ENCODE peak calls at places on chromosomes 1 and 21, in five cellular contexts. D is nucleus accumbens, R is DMS153, Q is ELF-1, K is AG10803. J is an unnamed sample.
A peak's percentile ranks its signal among the peaks of the same experiment; 100 is the strongest.

GRCh38 chr1:51439053-51439452 is 80.0 kb downstream of the EPS15 start:
- DNase-seq in D (no peak), Q (no peak), R (no peak), K (no peak), J (no peak)

GRCh38 chr1:236394016-236394481 is at the start of gene EDARADD:
- DNase-seq in R (no peak), Q (no peak), D (no peak), K (peak; percentile 33), J (no peak)

GRCh38 chr1:5227114-5227513 is 572.7 kb downstream of the AJAP1 start:
- DNase-seq in K (no peak), Q (no peak), D (no peak), R (no peak), J (no peak)

GRCh38 chr1:89546082-89546889 is 21.7 kb downstream of the LRRC8B start:
- DNase-seq in K (peak; percentile 54), R (no peak), Q (no peak), D (no peak), J (no peak)

GRCh38 chr1:78334952-78335351 is 155.8 kb upstream of the PTGFR start:
- DNase-seq in Q (no peak), D (no peak), K (peak; percentile 60), R (no peak), J (no peak)

GRCh38 chr1:209805875-209806760 is at the start of gene IRF6:
- DNase-seq in Q (peak; percentile 96), R (peak; percentile 94), K (peak; percentile 62), D (peak; percentile 30), J (no peak)

GRCh38 chr1:1917995-1918900 is 831 bp downstream of the TMEM52 start:
- DNase-seq in K (peak; percentile 9), Q (no peak), D (no peak), R (no peak), J (no peak)

GRCh38 chr1:164685656-164686055 is 126.7 kb downstream of the PBX1 start:
- DNase-seq in R (no peak), Q (no peak), D (no peak), K (no peak), J (no peak)

GRCh38 chr1:239814306-239814881 is 277.3 kb upstream of the FMN2 start:
- DNase-seq in D (no peak), Q (peak; percentile 53), K (peak; percentile 37), R (no peak), J (no peak)

GRCh38 chr1:39657923-39658485 is 13.9 kb downstream of the NT5C1A start:
- DNase-seq in K (peak; percentile 56), D (peak; percentile 70), Q (peak; percentile 86), R (peak; percentile 67), J (peak; percentile 47)

GRCh38 chr1:44327679-44328491 is 27.2 kb downstream of the ERI3 start:
- DNase-seq in K (peak; percentile 100), D (peak; percentile 14), R (peak; percentile 90), Q (peak; percentile 89), J (peak; percentile 91)

GRCh38 chr1:115564201-115564600 is 77.6 kb upstream of the VANGL1 start:
- DNase-seq in K (no peak), R (no peak), Q (peak; percentile 66), D (no peak), J (no peak)

GRCh38 chr1:115373305-115373704 is 35.3 kb upstream of the NGF start:
- DNase-seq in Q (no peak), K (peak; percentile 96), R (no peak), D (no peak), J (no peak)

GRCh38 chr1:212487286-212487685 is 54.6 kb downstream of the NENF start:
- DNase-seq in R (no peak), K (no peak), Q (peak; percentile 49), D (no peak), J (no peak)

GRCh38 chr1:15153184-15153841 is at the start of gene TMEM51:
- DNase-seq in R (peak; percentile 75), D (peak; percentile 50), Q (peak; percentile 82), K (no peak), J (peak; percentile 24)

GRCh38 chr1:53254011-53254640 is 15.8 kb upstream of the MAGOH start:
- DNase-seq in Q (peak; percentile 75), R (no peak), K (peak; percentile 33), D (no peak), J (no peak)

GRCh38 chr1:231407537-231408396 is 14.3 kb downstream of the EGLN1 start:
- DNase-seq in D (no peak), R (no peak), Q (no peak), K (peak; percentile 55), J (no peak)

GRCh38 chr1:232184561-232185530 is 445.1 kb downstream of the SIPA1L2 start:
- DNase-seq in Q (no peak), K (no peak), D (peak; percentile 8), R (no peak), J (no peak)

GRCh38 chr1:217535601-217536377 is 95.1 kb downstream of the GPATCH2 start:
- DNase-seq in Q (no peak), K (peak; percentile 33), D (no peak), R (no peak), J (no peak)

GRCh38 chr21:46161180-46161799 is 5.9 kb upstream of the FTCD start:
- DNase-seq in D (no peak), R (no peak), Q (peak; percentile 56), K (no peak), J (no peak)

GRCh38 chr1:203813581-203814341 is 18.3 kb downstream of the ZBED6 start:
- DNase-seq in R (no peak), D (no peak), K (peak; percentile 44), Q (no peak), J (no peak)

GRCh38 chr21:45415188-45415942 is 10.4 kb downstream of the COL18A1 start:
- DNase-seq in D (no peak), K (no peak), Q (peak; percentile 12), R (no peak), J (no peak)

GRCh38 chr1:75908717-75909152 is 23.5 kb downstream of the ASB17 start:
- DNase-seq in Q (peak; percentile 64), R (peak; percentile 2), K (peak; percentile 21), D (no peak), J (no peak)

GRCh38 chr1:18100493-18101063 is 7.0 kb upstream of the IGSF21 start:
- DNase-seq in K (peak; percentile 62), Q (peak; percentile 69), D (peak; percentile 58), R (peak; percentile 70), J (peak; percentile 16)

GRCh38 chr1:109502368-109502851 is 7.1 kb downstream of the AMIGO1 start:
- DNase-seq in D (no peak), Q (no peak), R (no peak), K (no peak), J (no peak)

GRCh38 chr21:31781737-31782136 is 49.8 kb upstream of the SCAF4 start:
- DNase-seq in R (peak; percentile 63), K (peak; percentile 23), D (no peak), Q (no peak), J (no peak)

GRCh38 chr1:37078866-37079265 is 44.6 kb upstream of the GRIK3 start:
- DNase-seq in Q (no peak), R (no peak), K (no peak), D (no peak), J (no peak)

GRCh38 chr1:53503433-53503925 is 44.3 kb downstream of the DMRTB1 start:
- DNase-seq in K (no peak), D (no peak), Q (no peak), R (no peak), J (no peak)

J was measured in SHP77 treated with DMSO at 0.1 percent for 48 hours.